ENCODE peak calls at places on chromosome 4, in seven cellular contexts. D, S, U, X, V, W and A are unnamed samples.

GRCh38 chr4:184745747-184746531 is 12.0 kb upstream of the CENPU start:
- DNase-seq in S (peak; percentile 64), V (peak; percentile 78), D (peak; percentile 74), X (peak; percentile 73), U (peak; percentile 82), W (peak; percentile 23), A (peak; percentile 52)

GRCh38 chr4:24880171-24880570 is 32.7 kb downstream of the CCDC149 start:
- DNase-seq in X (no peak), V (no peak), D (no peak), S (no peak), U (no peak), W (no peak), A (no peak)

GRCh38 chr4:54217642-54218486 is 11.2 kb upstream of the PDGFRA start:
- DNase-seq in V (peak; percentile 66), D (peak; percentile 86), U (peak; percentile 83), X (peak; percentile 46), S (peak; percentile 69), W (peak; percentile 69), A (no peak)

GRCh38 chr4:74293558-74293957 is 14.7 kb upstream of the EPGN start:
- DNase-seq in U (no peak), D (no peak), V (no peak), X (no peak), S (no peak), W (peak; percentile 42), A (no peak)

GRCh38 chr4:46388860-46389259 is 1.1 kb downstream of the GABRA2 start:
- DNase-seq in V (no peak), U (no peak), D (no peak), X (no peak), W (no peak), S (no peak), A (no peak)

GRCh38 chr4:186596850-186597390 is 41.6 kb upstream of the MTNR1A start:
- DNase-seq in S (no peak), X (no peak), W (no peak), D (no peak), U (no peak), V (no peak), A (no peak)

GRCh38 chr4:153527690-153528089 is 61.5 kb downstream of the TMEM131L start:
- DNase-seq in D (no peak), X (no peak), W (no peak), S (no peak), V (no peak), U (no peak), A (no peak)

GRCh38 chr4:56689661-56690060 is 8.6 kb upstream of the HOPX start:
- DNase-seq in U (no peak), D (no peak), V (no peak), S (no peak), X (no peak), W (no peak), A (no peak)

GRCh38 chr4:8921465-8921864 is 49.8 kb upstream of the HMX1 start:
- DNase-seq in V (no peak), D (no peak), S (no peak), W (no peak), U (no peak), X (no peak), A (no peak)

GRCh38 chr4:139229534-139230039 is 50.4 kb downstream of the MGARP start:
- DNase-seq in V (peak; percentile 61), S (no peak), W (no peak), D (no peak), U (no peak), X (peak; percentile 1), A (no peak)

GRCh38 chr4:72326692-72327632 is 242.1 kb downstream of the ADAMTS3 start:
- DNase-seq in D (no peak), X (no peak), W (peak; percentile 3), V (peak; percentile 33), S (no peak), U (no peak), A (no peak)

GRCh38 chr4:122898370-122899150 is 23.8 kb downstream of the NUDT6 start:
- DNase-seq in W (no peak), X (no peak), S (no peak), V (no peak), U (no peak), D (no peak), A (no peak)

GRCh38 chr4:4762909-4763814 is 96.3 kb upstream of the MSX1 start:
- DNase-seq in U (no peak), S (peak; percentile 38), X (no peak), D (no peak), V (peak; percentile 94), W (no peak), A (no peak)

GRCh38 chr4:152357206-152357605 is 178.7 kb downstream of the FBXW7 start:
- DNase-seq in X (no peak), V (no peak), U (peak; percentile 33), S (no peak), D (peak; percentile 43), W (no peak), A (no peak)

GRCh38 chr4:82623284-82623683 is 61.5 kb upstream of the TMEM150C start:
- DNase-seq in W (no peak), V (no peak), U (no peak), S (no peak), D (no peak), X (no peak), A (no peak)